ENCODE peak calls at places on chromosomes 3 and 15, in ten cellular contexts. U, M, Q, B, X, D, A, W, R and I are unnamed samples.

GRCh38 chr3:64634461-64634860 is 53.3 kb downstream of the ADAMTS9 start:
- DNase-seq in D (no peak), M (no peak), R (no peak), A (peak; percentile 37), B (no peak), X (no peak), Q (no peak), W (no peak), U (no peak), I (no peak)

GRCh38 chr3:115325539-115325938 is 178.5 kb upstream of the ZBTB20 start:
- DNase-seq in R (peak; percentile 73), A (peak; percentile 55), Q (peak; percentile 46), X (peak; percentile 67), M (peak; percentile 21), W (no peak), D (no peak), B (no peak), U (no peak), I (no peak)

GRCh38 chr3:130963878-130964277 is 62.7 kb downstream of the ASTE1 start:
- DNase-seq in D (no peak), R (no peak), B (no peak), U (peak; percentile 71), M (peak; percentile 82), X (peak; percentile 98), Q (peak; percentile 93), A (peak; percentile 96), W (no peak), I (peak; percentile 95)

GRCh38 chr3:117059054-117059989 is 349.7 kb downstream of the TUSC7 start:
- DNase-seq in M (no peak), D (no peak), R (no peak), A (peak; percentile 60), W (no peak), X (peak; percentile 56), B (no peak), U (no peak), Q (peak; percentile 34), I (no peak)

GRCh38 chr15:101499863-101500713 is 10.6 kb upstream of the PCSK6 start:
- DNase-seq in B (peak; percentile 26), M (no peak), X (no peak), R (no peak), A (no peak), U (no peak), D (no peak), W (no peak), Q (peak; percentile 18), I (no peak)

GRCh38 chr15:51367322-51367976 is 26.0 kb downstream of the GLDN start:
- DNase-seq in X (no peak), W (no peak), M (no peak), Q (peak; percentile 75), R (no peak), A (no peak), U (no peak), B (no peak), D (peak; percentile 32), I (no peak)

GRCh38 chr15:66763186-66764066 is 61.4 kb downstream of the SMAD6 start:
- DNase-seq in U (no peak), D (peak; percentile 96), R (no peak), A (no peak), B (no peak), X (no peak), Q (peak; percentile 47), M (no peak), W (peak; percentile 72), I (no peak)

GRCh38 chr15:56038015-56038414 is 44.6 kb upstream of the NEDD4 start:
- DNase-seq in X (peak; percentile 85), U (no peak), B (no peak), D (no peak), R (no peak), A (peak; percentile 73), W (no peak), M (no peak), Q (no peak), I (no peak)

GRCh38 chr3:61060421-61060861 is 190.8 kb downstream of the FHIT start:
- DNase-seq in B (no peak), U (no peak), A (peak; percentile 4), R (no peak), D (no peak), X (no peak), M (no peak), W (no peak), Q (peak; percentile 4), I (no peak)

GRCh38 chr15:23647421-23648375 is at the start of gene MAGEL2:
- DNase-seq in U (no peak), B (no peak), W (no peak), M (no peak), Q (no peak), D (no peak), R (peak; percentile 49), X (no peak), A (no peak), I (no peak)

GRCh38 chr3:182986021-182986420 is 5.7 kb upstream of the DCUN1D1 start:
- DNase-seq in B (no peak), M (no peak), D (no peak), W (no peak), X (no peak), A (no peak), R (no peak), U (no peak), Q (no peak), I (no peak)

GRCh38 chr3:169563775-169564059 is 99.8 kb downstream of the MECOM start:
- DNase-seq in X (no peak), W (no peak), D (no peak), R (no peak), B (no peak), U (no peak), M (no peak), A (no peak), Q (no peak), I (no peak)

GRCh38 chr3:169558371-169558770 is 105.1 kb downstream of the MECOM start:
- DNase-seq in M (no peak), R (no peak), Q (no peak), A (peak; percentile 47), U (no peak), D (no peak), W (no peak), X (no peak), B (no peak), I (no peak)

GRCh38 chr3:169564883-169565282 is 98.6 kb downstream of the MECOM start:
- DNase-seq in Q (peak; percentile 31), A (no peak), U (no peak), R (no peak), B (no peak), W (no peak), M (no peak), X (no peak), D (no peak), I (no peak)

GRCh38 chr3:169562988-169563774 is 100.3 kb downstream of the MECOM start:
- DNase-seq in Q (peak; percentile 24), B (no peak), D (no peak), U (no peak), M (no peak), W (no peak), R (no peak), X (peak; percentile 8), A (peak; percentile 20), I (no peak)
- TF ChIP-seq CTCF in Q (peak; percentile 41), B (peak; percentile 14), D (no peak), U (peak; percentile 5), M (no peak), W (no peak), R (no peak), X (no peak), A (peak; percentile 14), I (peak; percentile 10)

DNA sequence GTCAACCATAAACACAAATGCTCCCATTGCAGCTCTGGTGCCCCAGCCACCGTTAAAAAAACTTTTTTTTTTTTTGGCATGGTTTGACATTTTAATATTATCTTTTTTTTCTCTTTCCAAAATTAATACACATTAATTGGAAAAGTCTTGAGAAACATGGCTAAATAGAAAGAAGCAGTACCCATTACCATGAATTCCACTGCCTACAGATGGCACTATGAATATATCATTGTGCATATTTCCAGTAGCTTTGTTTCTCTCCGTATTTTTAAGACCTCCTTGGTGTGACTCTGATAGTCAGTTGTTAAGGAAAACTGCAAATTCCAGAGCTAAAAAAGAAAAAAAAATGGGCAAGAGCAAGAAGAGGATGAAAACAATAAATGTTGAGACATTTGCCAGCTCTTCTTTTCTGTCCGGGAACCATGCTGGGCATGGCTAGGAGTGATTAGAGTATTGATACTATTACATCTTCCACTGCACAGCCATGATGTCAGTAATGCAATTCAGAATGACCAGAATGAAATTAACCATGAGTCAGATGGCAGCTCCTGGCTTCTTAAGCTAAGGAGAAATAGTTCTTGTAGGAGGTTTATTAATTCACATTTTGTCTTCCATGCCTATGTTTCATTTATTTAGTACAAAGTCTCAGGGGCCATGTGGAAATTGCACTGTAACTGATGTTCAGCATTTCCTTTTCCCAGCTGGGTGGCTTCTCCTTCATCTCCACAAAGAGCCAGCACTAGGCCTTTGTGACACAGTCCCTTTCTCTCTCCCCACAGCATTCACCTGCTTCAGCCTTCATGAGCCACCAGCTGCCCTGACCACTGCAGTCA is 31.9 kb downstream of the SLC7A14 start:
- DNase-seq in X (peak; percentile 35), A (peak; percentile 25), R (no peak), D (no peak), Q (peak; percentile 37), M (no peak), U (no peak), W (no peak), B (no peak), I (no peak)
- TF ChIP-seq CTCF in X (no peak), A (no peak), R (no peak), D (no peak), Q (peak; percentile 38), M (no peak), U (no peak), W (no peak), B (no peak), I (no peak)

DNA sequence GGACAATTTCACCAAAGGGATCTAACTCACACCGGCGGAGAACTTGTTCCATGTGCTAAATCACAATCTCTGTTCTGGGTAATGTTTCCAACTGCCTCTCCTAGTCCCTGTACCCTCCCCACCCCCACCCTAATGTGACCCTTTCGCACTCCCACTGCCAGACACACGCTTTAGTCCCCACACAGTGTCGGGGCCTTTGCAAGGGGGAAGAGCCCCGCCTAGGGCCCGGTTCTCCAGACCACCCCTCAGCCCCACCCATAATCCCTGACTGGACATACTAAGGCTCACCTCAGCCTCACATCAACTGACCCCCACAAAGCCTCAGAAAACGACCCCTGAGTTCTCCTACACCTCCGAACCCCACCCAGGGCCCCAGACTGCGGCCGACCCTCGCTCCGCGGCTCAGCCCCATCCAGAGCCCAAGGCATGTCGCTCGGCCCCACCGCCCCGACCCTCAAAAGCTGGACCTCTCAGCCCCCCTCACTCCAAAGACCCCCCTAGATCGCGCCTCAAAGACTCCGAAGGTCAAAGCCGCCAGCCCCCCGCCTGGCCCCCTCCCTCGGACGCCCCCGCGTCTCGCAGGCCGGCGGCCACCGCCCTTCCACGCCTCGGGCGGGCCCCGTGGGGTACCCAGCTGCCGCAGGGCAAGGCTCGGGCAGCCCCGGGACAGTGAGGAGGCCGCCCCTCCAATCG is 72.0 kb upstream of the MAP4 start:
- DNase-seq in M (no peak), U (no peak), B (no peak), W (peak; percentile 46), A (no peak), Q (no peak), X (no peak), R (peak; percentile 21), D (no peak), I (no peak)
- TF ChIP-seq CTCF in M (no peak), U (no peak), B (no peak), W (no peak), A (no peak), Q (no peak), X (no peak), R (no peak), D (no peak), I (no peak)

GRCh38 chr15:79340315-79340602 is 29.3 kb downstream of the TMED3 start:
- DNase-seq in R (no peak), Q (no peak), W (no peak), U (no peak), X (no peak), A (no peak), M (no peak), B (no peak), D (no peak), I (no peak)
- TF ChIP-seq CTCF in R (no peak), Q (no peak), W (no peak), U (no peak), X (no peak), A (no peak), M (no peak), B (no peak), D (no peak), I (no peak)